ENCODE peak calls at places on chromosomes 4 and X, in seven cellular contexts. T is esophagus squamous epithelium; F is aorta; E is stomach; D is lower lobe of right lung; O is naive thymus-derived CD4-positive, alpha-beta T cell; I is Panc1. C is an unnamed sample. For H3K4me1 and H3K9me3, the result is how much of the 10 kb centered on the place peaks cover.

GRCh38 chr4:24924309-24924781 is 11.5 kb upstream of the CCDC149 start:
- DNase-seq in T (no peak), F (peak), E (no peak), D (no peak), O (no peak), I (no peak), C (no peak)

GRCh38 chr4:56311299-56311975 is 75.9 kb downstream of the AASDH start:
- DNase-seq in T (no peak), F (no peak), E (no peak), D (no peak), O (no peak), I (no peak), C (no peak)

GRCh38 chr4:159199827-159200226 is 96.9 kb downstream of the RAPGEF2 start:
- DNase-seq in T (no peak), F (no peak), E (no peak), D (no peak), O (no peak), I (no peak), C (no peak)

GRCh38 chr4:7785017-7785416 is 154.6 kb downstream of the AFAP1 start:
- DNase-seq in T (no peak), F (peak), E (no peak), D (no peak), O (no peak), I (no peak), C (no peak)

GRCh38 chr4:186020106-186020792 is 48.7 kb upstream of the TLR3 start:
- DNase-seq in T (no peak), F (no peak), E (no peak), D (no peak), O (no peak), I (no peak), C (no peak)

GRCh38 chr4:176262243-176262642 is 6.8 kb downstream of the ASB5 start:
- DNase-seq in T (no peak), F (no peak), E (no peak), D (no peak), O (no peak), I (no peak), C (no peak)

GRCh38 chrX:120839506-120839905 is 36.2 kb downstream of the CT47B1 start:
- DNase-seq in T (no peak), F (no peak), E (no peak), D (no peak), O (no peak), I (no peak), C (no peak)

GRCh38 chrX:52363247-52363883 is 5.5 kb upstream of the XAGE2 start:
- DNase-seq in T (no peak), F (no peak), E (no peak), D (no peak), O (no peak), I (no peak), C (no peak)

GRCh38 chrX:15749642-15750610 is 11.9 kb downstream of the CA5B start:
- DNase-seq in T (no peak), F (peak), E (peak), D (peak), O (peak), I (no peak), C (peak)

GRCh38 chrX:53714580-53715335 is 28.2 kb upstream of the HUWE1 start:
- DNase-seq in T (no peak), F (no peak), E (peak), D (peak), O (peak), I (no peak), C (no peak)

GRCh38 chr4:80199004-80199579 is 1.8 kb downstream of the PRDM8 start:
- DNase-seq in T (no peak), F (no peak), E (no peak), D (no peak), O (no peak), I (no peak), C (no peak)

GRCh38 chr4:187656953-187657352 is 338.6 kb upstream of the ZFP42 start:
- DNase-seq in T (no peak), F (no peak), E (no peak), D (no peak), O (no peak), I (no peak), C (no peak)

GRCh38 chrX:19613645-19614323 is 98.5 kb upstream of the MAP3K15 start:
- DNase-seq in T (no peak), F (no peak), E (peak), D (peak), O (no peak), I (no peak), C (no peak)

GRCh38 chrX:51608071-51608470 is 10.6 kb downstream of the CENPVL3 start:
- DNase-seq in T (no peak), F (no peak), E (no peak), D (no peak), O (no peak), I (no peak), C (no peak)

GRCh38 chrX:57607295-57608187 is 15.7 kb downstream of the ZXDB start:
- DNase-seq in T (no peak), F (no peak), E (no peak), D (no peak), O (no peak), I (no peak), C (no peak)

GRCh38 chr4:98996056-98996941 is 778 bp downstream of the METAP1 start:
- DNase-seq in T (no peak), F (no peak), E (no peak), D (no peak), O (peak), I (no peak), C (no peak)

GRCh38 chrX:150446151-150446550 is 83.0 kb downstream of the MAMLD1 start:
- DNase-seq in T (no peak), F (no peak), E (no peak), D (no peak), O (no peak), I (no peak), C (no peak)

DNA sequence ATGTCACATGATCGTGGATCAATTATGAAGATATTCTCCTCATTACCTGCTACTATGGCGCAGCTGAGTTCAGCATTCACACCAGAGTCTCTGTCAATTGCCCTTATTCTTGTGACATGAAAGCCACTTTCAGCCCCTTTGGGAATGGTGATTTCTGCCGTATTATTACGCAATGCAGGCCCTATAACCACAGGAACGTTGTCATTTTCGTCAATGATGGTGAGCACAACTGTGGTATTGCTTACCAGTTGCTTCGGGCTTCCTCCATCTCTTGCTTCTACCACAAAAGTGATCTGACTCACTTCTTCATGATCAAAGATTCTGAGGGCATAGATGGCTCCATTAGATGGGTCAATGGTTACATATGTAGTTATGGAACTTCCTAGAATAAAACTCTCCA is 2.1 kb downstream of the PCDH18 start:
- DNase-seq in T (no peak), F (no peak), E (no peak), D (no peak), O (no peak), I (no peak), C (no peak)
- H3K4me3 ChIP-seq in T (peak), F (peak), E (peak), D (peak), O (no peak), I (peak), C (peak)

GRCh38 chr4:2868840-2869487 is 25.3 kb downstream of the ADD1 start:
- DNase-seq in T (no peak), F (no peak), E (no peak), D (no peak), O (no peak), I (no peak), C (no peak)

GRCh38 chr4:2869659-2870058 is 26.0 kb downstream of the ADD1 start:
- DNase-seq in T (no peak), F (no peak), E (no peak), D (no peak), O (no peak), I (no peak), C (no peak)

GRCh38 chr4:2866160-2866861 is 22.7 kb downstream of the ADD1 start:
- DNase-seq in T (no peak), F (no peak), E (no peak), D (no peak), O (no peak), I (no peak), C (no peak)

GRCh38 chr4:2866891-2867290 is 23.2 kb downstream of the ADD1 start:
- DNase-seq in T (no peak), F (no peak), E (no peak), D (no peak), O (no peak), I (no peak), C (no peak)

DNA sequence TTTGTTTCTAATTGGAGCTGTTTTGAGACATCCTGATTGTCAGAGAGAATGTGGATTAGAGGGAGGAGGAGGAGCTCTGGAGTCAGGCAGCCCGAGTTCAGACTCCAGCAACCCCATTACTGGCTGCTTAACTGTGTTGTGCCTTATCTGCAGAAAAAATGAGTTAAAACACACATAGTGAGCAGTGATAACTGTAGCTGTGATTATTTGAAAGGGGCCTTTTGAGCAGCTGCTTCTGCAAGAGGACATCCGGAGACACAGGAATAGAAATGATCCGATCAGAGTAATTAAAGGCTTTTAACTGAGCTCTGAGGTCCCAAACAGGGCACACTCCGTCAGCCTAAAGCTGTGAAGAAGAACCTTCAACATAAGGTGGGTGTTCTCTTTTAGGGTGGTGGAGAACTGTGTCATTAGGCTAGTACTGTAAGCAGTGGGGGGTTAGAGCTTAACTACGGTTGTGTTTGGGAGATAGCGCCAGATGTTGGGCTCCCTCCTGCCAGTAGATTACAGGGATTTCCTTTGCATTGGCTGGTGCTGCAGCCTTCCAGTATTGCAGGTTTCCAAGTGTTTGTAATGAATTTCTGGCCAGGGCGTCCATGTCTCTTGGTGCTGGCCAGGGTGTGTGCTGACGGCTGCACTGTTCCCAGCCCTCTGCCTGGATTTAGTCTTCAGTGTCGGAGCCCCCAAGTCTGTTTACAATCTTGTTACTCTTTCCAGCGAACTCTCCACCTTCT is 24.3 kb downstream of the ADD1 start:
- DNase-seq in T (no peak), F (no peak), E (no peak), D (no peak), O (no peak), I (no peak), C (no peak)
- H3K4me1 ChIP-seq in T (under half), F (under half), E (half or more), D (half or more), O (under half), I (under half), C (half or more)

GRCh38 chrX:62928906-62929305 is 422.2 kb downstream of the SPIN4 start:
- DNase-seq in T (no peak), F (no peak), E (no peak), D (no peak), O (no peak), I (no peak), C (no peak)
- H3K9me3 ChIP-seq in T (under half), F (under half), E (under half), D (under half), O (under half), I (under half), C (under half)

DNA sequence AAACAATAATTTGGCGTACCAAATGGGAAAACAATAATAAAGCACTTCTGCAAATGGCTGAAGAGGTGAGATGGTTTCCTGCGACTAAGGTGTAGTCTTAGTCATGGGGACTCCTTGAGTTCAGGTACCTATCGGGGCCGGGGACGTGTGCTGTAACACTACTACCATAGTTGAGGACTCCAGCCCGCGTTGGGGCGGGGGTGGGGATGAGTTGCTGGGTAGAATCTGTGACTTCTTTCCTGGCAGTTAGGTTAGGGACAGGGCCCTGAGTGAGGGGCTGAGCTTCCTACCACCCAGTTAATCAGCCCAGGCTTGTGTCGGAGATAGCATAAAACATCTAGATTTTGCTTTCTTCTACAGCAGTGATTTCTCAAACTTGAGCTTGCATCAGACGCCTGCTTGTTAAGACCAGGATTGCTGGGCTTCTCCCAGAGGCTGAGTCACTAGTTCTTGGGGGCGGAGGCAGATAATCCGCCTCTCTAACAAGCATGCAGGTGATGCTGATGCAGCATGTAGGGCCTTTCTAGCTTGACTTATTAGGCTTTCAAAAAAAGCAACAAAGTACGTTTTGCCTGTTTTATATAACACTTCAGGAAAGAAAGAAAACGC is 30.2 kb downstream of the RBBP7 start:
- DNase-seq in T (no peak), F (no peak), E (no peak), D (no peak), O (no peak), I (no peak), C (no peak)
- H3K4me3 ChIP-seq in T (no peak), F (no peak), E (no peak), D (no peak), O (no peak), I (no peak), C (no peak)

C was measured in tibial artery.